ENCODE peak calls at places on chromosome 22, in four cellular contexts. I is HCT116, S is GM23248, X is PC-9. D is an unnamed sample.
A peak's percentile ranks its signal among the peaks of the same experiment; 100 is the strongest.

GRCh38 chr22:37237371-37238268 is 6.4 kb downstream of the RAC2 start:
- DNase-seq in I (no peak), S (peak; percentile 78), X (no peak), D (no peak)

GRCh38 chr22:38352436-38352835 is 35.2 kb upstream of the CSNK1E start:
- DNase-seq in I (no peak), S (no peak), X (no peak), D (no peak)

GRCh38 chr22:27112273-27112672 is 454.9 kb downstream of the MIAT start:
- DNase-seq in I (no peak), S (no peak), X (no peak), D (no peak)

GRCh38 chr22:25051983-25052710 is 99.6 kb downstream of the KIAA1671 start:
- DNase-seq in I (no peak), S (no peak), X (peak; percentile 5), D (no peak)

GRCh38 chr22:49073873-49074417 is 753.7 kb downstream of the BRD1 start:
- DNase-seq in I (no peak), S (no peak), X (no peak), D (no peak)

GRCh38 chr22:44597616-44598015 is 99.6 kb upstream of the RTL6 start:
- DNase-seq in I (no peak), S (peak; percentile 59), X (no peak), D (no peak)

GRCh38 chr22:38317237-38317994 is at the start of gene CSNK1E:
- DNase-seq in I (no peak), S (peak; percentile 87), X (peak; percentile 81), D (peak; percentile 79)

GRCh38 chr22:35312198-35313059 is 12.7 kb downstream of the TOM1 start:
- DNase-seq in I (peak; percentile 16), S (peak; percentile 96), X (peak; percentile 84), D (no peak)

GRCh38 chr22:19515654-19516377 is 8.4 kb downstream of the CLDN5 start:
- DNase-seq in I (no peak), S (no peak), X (no peak), D (no peak)

GRCh38 chr22:49372530-49373288 is 455.0 kb downstream of the BRD1 start:
- DNase-seq in I (peak; percentile 83), S (peak; percentile 1), X (peak; percentile 5), D (no peak)

DNA sequence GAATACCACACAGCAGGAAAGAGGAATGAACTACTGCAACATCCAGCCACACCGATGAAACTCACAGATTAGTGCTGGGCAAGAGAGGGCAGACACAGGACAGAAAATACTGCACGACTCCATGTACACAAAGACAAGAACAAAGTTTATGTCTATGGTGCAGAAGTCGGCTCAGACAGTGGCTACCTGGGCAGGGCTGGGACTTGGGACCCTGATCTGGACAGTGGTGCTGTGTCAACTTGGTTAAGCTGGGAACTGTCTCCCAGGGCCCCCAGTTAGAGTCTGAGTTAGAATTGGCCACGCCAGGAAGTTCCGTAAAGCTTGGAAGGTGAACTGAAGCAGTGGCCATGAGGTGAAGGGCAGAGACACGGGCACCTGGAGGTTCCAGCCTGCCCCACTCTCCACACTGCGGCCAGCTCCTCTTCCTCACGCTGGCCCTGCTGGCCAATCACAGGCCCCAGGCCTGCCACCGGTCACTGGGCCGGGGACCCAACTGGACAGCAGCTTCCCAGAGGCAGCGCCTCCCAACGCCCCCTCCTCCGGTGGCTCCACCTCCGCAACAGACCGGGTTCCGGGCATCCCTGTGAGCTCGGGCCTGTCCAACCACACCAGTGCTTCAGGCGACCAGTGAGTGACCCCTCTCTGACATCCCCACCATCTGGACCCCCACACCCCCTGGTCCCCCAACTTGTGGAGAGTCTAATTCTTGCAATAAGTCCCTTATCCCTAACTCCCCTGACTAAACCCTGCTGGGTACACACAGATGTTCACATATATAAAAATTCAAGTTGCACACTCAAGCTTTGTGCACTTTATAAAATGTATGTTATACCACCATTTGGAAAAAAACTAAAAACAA is 93.7 kb downstream of the MICAL3 start:
- DNase-seq in I (no peak), S (no peak), X (no peak), D (no peak)
- H3K27ac ChIP-seq in I (no peak overlapping the region), S (no peak overlapping the region), X (no peak overlapping the region), D (no peak overlapping the region)

GRCh38 chr22:40345801-40346177 is 511 bp upstream of the ADSL start:
- DNase-seq in I (no peak), S (peak; percentile 73), X (peak; percentile 31), D (peak; percentile 69)
- H3K4me3 ChIP-seq in I (peak overlapping the region; percentile 72), S (peak overlapping the region; percentile 96), X (peak overlapping the region; percentile 79), D (peak overlapping the region; percentile 80)

DNA sequence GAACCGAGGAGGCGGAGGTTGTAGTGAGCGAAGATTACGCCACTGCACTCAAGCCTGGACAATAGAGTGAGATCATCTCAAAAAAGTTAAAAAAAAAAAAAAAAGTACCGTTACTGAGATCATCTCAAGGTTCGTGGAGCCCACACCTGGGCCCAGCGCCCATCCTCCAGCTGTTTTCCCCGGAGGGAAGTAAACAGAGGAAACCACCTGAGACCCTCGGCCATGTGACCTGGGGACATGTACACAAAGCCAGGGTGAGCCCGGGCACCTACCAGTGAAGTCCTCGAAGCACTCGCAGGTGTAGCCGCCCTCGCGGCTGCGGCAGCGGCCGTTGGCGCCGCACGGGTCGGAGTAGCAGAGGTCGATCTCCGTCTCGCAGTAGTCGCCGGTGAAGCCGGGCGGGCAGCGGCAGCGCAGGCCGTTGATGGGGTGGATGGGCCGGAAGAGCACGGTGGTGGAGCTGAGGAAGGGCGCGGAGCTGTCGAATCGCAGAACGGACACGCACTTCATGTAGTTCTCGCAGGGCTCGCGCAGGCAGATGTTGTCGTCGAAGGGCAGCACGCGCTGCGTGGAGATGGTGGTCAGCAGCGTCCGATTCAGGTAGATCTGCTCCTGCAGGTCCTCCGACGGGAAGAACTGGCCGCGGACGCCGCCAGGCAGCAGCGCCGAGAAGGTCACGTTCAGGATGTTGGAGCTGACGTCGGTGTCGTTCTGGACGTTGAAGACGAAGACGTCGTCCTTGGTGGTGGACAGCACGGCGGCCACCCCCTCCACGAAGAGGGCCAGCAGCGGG is 73.8 kb downstream of the CELSR1 start:
- DNase-seq in I (no peak), S (no peak), X (no peak), D (peak; percentile 11)
- H3K9me2 ChIP-seq in I (no peaks in the 10 kb centered on the region), S (no peaks in the 10 kb centered on the region), X (no peaks in the 10 kb centered on the region), D (no peaks in the 10 kb centered on the region)

GRCh38 chr22:32950366-32950765 is 107.8 kb downstream of the SYN3 start:
- DNase-seq in I (no peak), S (no peak), X (no peak), D (no peak)
- H3K27ac ChIP-seq in I (no peak overlapping the region), S (no peak overlapping the region), X (no peak overlapping the region), D (no peak overlapping the region)